ENCODE peak calls at places on chromosomes 4 and X, in six cellular contexts. M, I, Z, D, E and G are unnamed samples.

GRCh38 chr4:3276961-3277360 is 15.9 kb upstream of the RGS12 start:
- DNase-seq in M (no peak), I (no peak), Z (no peak), D (no peak), E (no peak), G (no peak)

GRCh38 chr4:163554870-163555465 is 60.5 kb downstream of the TMA16 start:
- DNase-seq in M (no peak), I (no peak), Z (peak; percentile 89), D (peak; percentile 28), E (no peak), G (no peak)

GRCh38 chr4:189202182-189202868 is 738.3 kb upstream of the FRG1 start:
- DNase-seq in M (peak; percentile 32), I (peak; percentile 61), Z (peak; percentile 82), D (no peak), E (peak; percentile 76), G (peak; percentile 23)

GRCh38 chrX:24178441-24178840 is 28.9 kb downstream of the ZFX start:
- DNase-seq in M (no peak), I (no peak), Z (no peak), D (no peak), E (no peak), G (no peak)

GRCh38 chr4:54954656-54955388 is 170.6 kb downstream of the KDR start:
- DNase-seq in M (no peak), I (no peak), Z (no peak), D (peak; percentile 60), E (no peak), G (no peak)

GRCh38 chr4:128635141-128635911 is 174.2 kb upstream of the JADE1 start:
- DNase-seq in M (no peak), I (peak; percentile 74), Z (no peak), D (no peak), E (no peak), G (no peak)

GRCh38 chrX:11470231-11470630 is 177.0 kb downstream of the AMELX start:
- DNase-seq in M (no peak), I (no peak), Z (no peak), D (peak; percentile 83), E (peak; percentile 84), G (no peak)

GRCh38 chr4:38948551-38948950 is 80.9 kb downstream of the FAM114A1 start:
- DNase-seq in M (no peak), I (no peak), Z (no peak), D (no peak), E (peak; percentile 86), G (no peak)

GRCh38 chr4:74449571-74450297 is 4.8 kb downstream of the AREG start:
- DNase-seq in M (no peak), I (no peak), Z (no peak), D (no peak), E (no peak), G (no peak)

GRCh38 chr4:160091631-160092030 is 988.8 kb downstream of the RAPGEF2 start:
- DNase-seq in M (no peak), I (no peak), Z (no peak), D (no peak), E (no peak), G (no peak)

GRCh38 chrX:1322393-1322792 is 14.2 kb upstream of the IL3RA start:
- DNase-seq in M (no peak), I (no peak), Z (no peak), D (no peak), E (no peak), G (no peak)

GRCh38 chrX:39808471-39808917 is 289.3 kb downstream of the BCOR start:
- DNase-seq in M (no peak), I (no peak), Z (no peak), D (peak; percentile 74), E (peak; percentile 10), G (no peak)

GRCh38 chrX:42783456-42783855 is 5.5 kb upstream of the PPP1R2C start:
- DNase-seq in M (no peak), I (no peak), Z (no peak), D (peak; percentile 6), E (no peak), G (no peak)

GRCh38 chr4:62324215-62324614 is 1124.1 kb downstream of the ADGRL3 start:
- DNase-seq in M (no peak), I (no peak), Z (no peak), D (no peak), E (no peak), G (no peak)

GRCh38 chr4:105236917-105237311 is 90.2 kb downstream of the TET2 start:
- DNase-seq in M (no peak), I (no peak), Z (no peak), D (no peak), E (no peak), G (no peak)

GRCh38 chrX:39675619-39676018 is 422.1 kb downstream of the BCOR start:
- DNase-seq in M (no peak), I (no peak), Z (no peak), D (no peak), E (no peak), G (no peak)

GRCh38 chrX:74132265-74132664 is 171.7 kb upstream of the ZCCHC13 start:
- DNase-seq in M (no peak), I (no peak), Z (peak; percentile 46), D (no peak), E (no peak), G (no peak)

GRCh38 chr4:89316931-89317366 is 9.3 kb upstream of the GPRIN3 start:
- DNase-seq in M (no peak), I (no peak), Z (peak; percentile 83), D (peak; percentile 90), E (no peak), G (no peak)

GRCh38 chr4:185721190-185721948 is 90.6 kb downstream of the SORBS2 start:
- DNase-seq in M (no peak), I (no peak), Z (no peak), D (no peak), E (no peak), G (no peak)

GRCh38 chr4:180636696-180637095 is 1606.5 kb upstream of the TENM3 start:
- DNase-seq in M (no peak), I (no peak), Z (no peak), D (no peak), E (peak; percentile 3), G (no peak)

GRCh38 chrX:119917877-119918276 is 22.2 kb downstream of the AKAP14 start:
- DNase-seq in M (no peak), I (no peak), Z (no peak), D (no peak), E (no peak), G (no peak)

GRCh38 chrX:103250977-103251376 is 4.0 kb downstream of the TCEAL8 start:
- DNase-seq in M (no peak), I (no peak), Z (no peak), D (no peak), E (no peak), G (no peak)

GRCh38 chr4:108685036-108685686 is 34.8 kb downstream of the OSTC start:
- DNase-seq in M (no peak), I (no peak), Z (no peak), D (no peak), E (no peak), G (no peak)

GRCh38 chr4:174332741-174333493 is 49.2 kb downstream of the CEP44 start:
- DNase-seq in M (no peak), I (no peak), Z (no peak), D (no peak), E (no peak), G (no peak)

GRCh38 chr4:3449574-3450534 is 8.1 kb downstream of the HGFAC start:
- DNase-seq in M (no peak), I (no peak), Z (no peak), D (no peak), E (no peak), G (no peak)